ENCODE peak calls at places on chromosomes 12 and 14, in nine cellular contexts. N is transverse colon; Z is non-pigmented ciliary epithelial cell; L is AG04450; C is heart right ventricle; A is renal cortical epithelial cell; Y is lower lobe of right lung; W is activated CD8-positive, alpha-beta T cell treated with anti-CD3 and anti-CD28 coated beads for 36 hours; X is mucosa of descending colon. H is an unnamed sample.

GRCh38 chr12:4172999-4173398 is 100.6 kb upstream of the CCND2 start:
- DNase-seq in Y (no peak), C (no peak), N (no peak), X (no peak), Z (no peak), L (no peak), A (no peak), W (no peak), H (peak)

GRCh38 chr12:125081427-125081826 is 16.2 kb downstream of the AACS start:
- DNase-seq in A (peak), W (no peak), Y (no peak), X (no peak), L (no peak), N (no peak), C (no peak), Z (no peak), H (no peak)

GRCh38 chr14:35696119-35696518 is 113.0 kb downstream of the RALGAPA1 start:
- DNase-seq in L (no peak), A (no peak), W (no peak), Y (no peak), N (no peak), C (no peak), Z (no peak), X (no peak), H (no peak)

GRCh38 chr12:117352260-117352659 is 9.2 kb downstream of the NOS1 start:
- DNase-seq in W (no peak), L (no peak), Y (no peak), N (no peak), Z (no peak), X (no peak), A (no peak), C (no peak), H (no peak)

GRCh38 chr12:124183172-124183571 is 111.7 kb upstream of the RFLNA start:
- DNase-seq in A (no peak), X (no peak), N (no peak), W (no peak), Y (no peak), L (no peak), C (no peak), Z (no peak), H (no peak)

GRCh38 chr12:92058664-92059063 is 87.0 kb downstream of the BTG1 start:
- DNase-seq in W (no peak), L (no peak), X (no peak), A (no peak), C (no peak), Z (no peak), Y (no peak), N (no peak), H (no peak)

GRCh38 chr14:22554706-22555572 is 34.1 kb downstream of the DAD1 start:
- DNase-seq in W (peak), X (no peak), Z (no peak), A (no peak), N (no peak), L (no peak), Y (no peak), C (no peak), H (no peak)

GRCh38 chr12:120012067-120012621 is 23.1 kb downstream of the BICDL1 start:
- DNase-seq in N (no peak), Y (no peak), Z (no peak), L (no peak), X (no peak), A (peak), C (no peak), W (peak), H (no peak)

GRCh38 chr14:51094282-51094821 is 553 bp downstream of the TRIM9 start:
- DNase-seq in N (no peak), W (peak), L (no peak), A (no peak), Y (peak), C (no peak), Z (no peak), X (no peak), H (no peak)

GRCh38 chr12:7130791-7131501 is 775 bp downstream of the CLSTN3 start:
- DNase-seq in X (peak), N (peak), Z (no peak), A (peak), L (no peak), C (no peak), W (peak), Y (peak), H (no peak)

GRCh38 chr12:47833591-47834012 is 13.9 kb upstream of the HDAC7 start:
- DNase-seq in Y (no peak), Z (no peak), C (no peak), N (no peak), X (no peak), A (no peak), W (no peak), L (no peak), H (no peak)

GRCh38 chr12:56013482-56013881 is 7.4 kb upstream of the IKZF4 start:
- DNase-seq in X (no peak), W (no peak), Z (no peak), A (no peak), L (no peak), N (no peak), Y (no peak), C (no peak), H (no peak)

GRCh38 chr12:111462134-111462821 is 56.6 kb downstream of the SH2B3 start:
- DNase-seq in L (peak), A (peak), Y (no peak), Z (no peak), X (no peak), N (no peak), C (no peak), W (no peak), H (peak)

GRCh38 chr14:81303258-81303935 is 82.6 kb upstream of the GTF2A1 start:
- DNase-seq in Y (peak), A (peak), N (peak), X (peak), C (peak), L (no peak), Z (no peak), W (peak), H (no peak)

GRCh38 chr14:55624913-55625312 is 44.9 kb downstream of the KTN1 start:
- DNase-seq in Z (no peak), L (no peak), X (no peak), W (no peak), Y (no peak), A (no peak), C (no peak), N (no peak), H (no peak)

GRCh38 chr12:43758247-43758727 is 303 bp downstream of the PUS7L start:
- DNase-seq in Z (no peak), L (no peak), N (peak), X (peak), C (no peak), A (peak), W (no peak), Y (no peak), H (no peak)

GRCh38 chr12:111628505-111629260 is 29.6 kb upstream of the ATXN2 start:
- DNase-seq in Z (no peak), N (no peak), L (no peak), Y (no peak), X (no peak), A (no peak), C (no peak), W (no peak), H (no peak)

GRCh38 chr12:58961166-58961565 is 40.9 kb upstream of the LRIG3 start:
- DNase-seq in Y (no peak), C (no peak), X (no peak), L (no peak), A (no peak), W (no peak), Z (no peak), N (no peak), H (no peak)

GRCh38 chr12:11953523-11953922 is 117.2 kb upstream of the BCL2L14 start:
- DNase-seq in C (no peak), N (no peak), A (no peak), Y (no peak), W (no peak), L (no peak), Z (no peak), X (no peak), H (no peak)

GRCh38 chr14:52690983-52691760 is 4.2 kb downstream of the ERO1A start:
- DNase-seq in X (no peak), C (no peak), A (no peak), W (no peak), Z (no peak), Y (no peak), N (no peak), L (no peak), H (no peak)

GRCh38 chr12:63093084-63093483 is 57.9 kb downstream of the AVPR1A start:
- DNase-seq in Z (no peak), X (no peak), L (no peak), N (no peak), C (no peak), A (peak), W (no peak), Y (no peak), H (no peak)

GRCh38 chr14:26389646-26390508 is 208.0 kb downstream of the NOVA1 start:
- DNase-seq in C (no peak), A (peak), W (no peak), X (no peak), Y (no peak), L (no peak), Z (no peak), N (no peak), H (no peak)

GRCh38 chr14:101235042-101235871 is 326.0 kb upstream of the DIO3 start:
- DNase-seq in A (peak), Y (peak), W (peak), C (peak), L (no peak), Z (no peak), N (peak), X (no peak), H (no peak)

GRCh38 chr14:89851031-89851430 is 103.5 kb downstream of the EFCAB11 start:
- DNase-seq in W (no peak), A (no peak), Z (no peak), C (no peak), N (no peak), L (no peak), Y (no peak), X (no peak), H (no peak)

GRCh38 chr14:67077914-67078313 is 111.3 kb upstream of the GARIN2 start:
- DNase-seq in Z (no peak), L (no peak), X (no peak), Y (no peak), C (no peak), A (no peak), N (no peak), W (no peak), H (no peak)

GRCh38 chr12:119239040-119239439 is 60.3 kb downstream of the HSPB8 start:
- DNase-seq in Z (no peak), W (no peak), N (no peak), X (no peak), C (no peak), A (no peak), L (no peak), Y (no peak), H (no peak)

GRCh38 chr14:91264151-91265150 is 19.9 kb upstream of the GPR68 start:
- DNase-seq in Z (no peak), C (no peak), X (no peak), N (peak), A (no peak), L (no peak), Y (peak), W (peak), H (no peak)

GRCh38 chr12:132955094-132955932 is 793 bp downstream of the ZNF605 start:
- DNase-seq in W (peak), N (peak), Z (peak), A (peak), L (peak), Y (no peak), C (peak), X (no peak), H (peak)

GRCh38 chr12:119444462-119445044 is 110.0 kb downstream of the CCDC60 start:
- DNase-seq in Z (peak), W (peak), N (peak), A (peak), L (no peak), X (no peak), C (peak), Y (peak), H (no peak)

GRCh38 chr12:123571343-123571813 is 13.0 kb upstream of the TMED2 start:
- DNase-seq in Z (no peak), L (peak), A (peak), W (no peak), X (no peak), N (peak), C (peak), Y (peak), H (no peak)

GRCh38 chr12:100793182-100793581 is 1.4 kb upstream of the ANO4 start:
- DNase-seq in Y (no peak), W (no peak), Z (no peak), A (peak), C (no peak), X (no peak), L (no peak), N (no peak), H (peak)

GRCh38 chr14:101773378-101773777 is 11.9 kb downstream of the PPP2R5C start:
- DNase-seq in N (no peak), W (no peak), X (no peak), L (no peak), Z (no peak), C (no peak), Y (no peak), A (no peak), H (no peak)

GRCh38 chr14:75123991-75124390 is 2.9 kb downstream of the NEK9 start:
- DNase-seq in N (peak), X (no peak), A (peak), L (no peak), Y (no peak), Z (peak), C (no peak), W (peak), H (no peak)

GRCh38 chr12:114483996-114484395 is 78.1 kb upstream of the TBX5 start:
- DNase-seq in L (no peak), Y (no peak), Z (no peak), W (no peak), N (no peak), A (no peak), C (no peak), X (no peak), H (no peak)

H was measured in AG04449.